ENCODE peak calls at places on chromosomes 6 and 20, in four cellular contexts. R, C, L and U are unnamed samples.

GRCh38 chr20:57659131-57659788 is 39.0 kb upstream of the ZBP1 start:
- DNase-seq in R (no peak), C (peak), L (peak), U (no peak)

GRCh38 chr20:63064745-63065711 is 58.3 kb upstream of the BHLHE23 start:
- DNase-seq in R (no peak), C (peak), L (no peak), U (no peak)

GRCh38 chr6:102154874-102155273 is 761.4 kb downstream of the GRIK2 start:
- DNase-seq in R (no peak), C (no peak), L (no peak), U (no peak)

GRCh38 chr6:40693767-40694166 is 106.6 kb upstream of the LRFN2 start:
- DNase-seq in R (no peak), C (no peak), L (no peak), U (no peak)

GRCh38 chr6:470901-471448 is 79.4 kb downstream of the IRF4 start:
- DNase-seq in R (no peak), C (no peak), L (no peak), U (no peak)

GRCh38 chr6:146028250-146028789 is 542 bp upstream of the GRM1 start:
- DNase-seq in R (peak), C (peak), L (peak), U (peak)

GRCh38 chr6:140018588-140018987 is 644.1 kb upstream of the CITED2 start:
- DNase-seq in R (no peak), C (no peak), L (no peak), U (no peak)

GRCh38 chr6:100944644-100945043 is 63.5 kb upstream of the ASCC3 start:
- DNase-seq in R (no peak), C (no peak), L (no peak), U (no peak)

GRCh38 chr6:154510144-154510905 is at the start of gene CNKSR3:
- DNase-seq in R (peak), C (peak), L (peak), U (peak)

GRCh38 chr6:39209360-39209811 is 19.9 kb downstream of the KCNK5 start:
- DNase-seq in R (no peak), C (no peak), L (no peak), U (no peak)

GRCh38 chr6:42450314-42451145 is 1.2 kb downstream of the TRERF1 start:
- DNase-seq in R (no peak), C (no peak), L (peak), U (peak)

GRCh38 chr20:56572178-56572577 is 39.1 kb downstream of the FAM209B start:
- DNase-seq in R (no peak), C (no peak), L (no peak), U (no peak)

GRCh38 chr6:94045473-94045872 is 626.1 kb upstream of the EPHA7 start:
- DNase-seq in R (no peak), C (no peak), L (no peak), U (peak)